ENCODE peak calls at places on chromosomes 5 and 9, in six cellular contexts. Z is Caco-2, N is mucosa of descending colon, C is NCI-H146, B is aorta, T is NCI-H1105. A is an unnamed sample.

GRCh38 chr5:160133071-160133917 is 14.0 kb upstream of the PWWP2A start:
- DNase-seq in Z (no peak), N (peak), C (peak), B (peak), T (no peak), A (peak)

GRCh38 chr9:133440884-133441283 is 18.7 kb downstream of the ADAMTS13 start:
- DNase-seq in Z (no peak), N (no peak), C (no peak), B (no peak), T (no peak), A (no peak)

GRCh38 chr5:96247097-96247675 is 185.9 kb downstream of the PCSK1 start:
- DNase-seq in Z (no peak), N (peak), C (no peak), B (no peak), T (no peak), A (no peak)

GRCh38 chr9:134014946-134015345 is 10.3 kb upstream of the BRD3OS start:
- DNase-seq in Z (no peak), N (no peak), C (no peak), B (no peak), T (no peak), A (no peak)

GRCh38 chr5:77356740-77357139 is 135.4 kb downstream of the WDR41 start:
- DNase-seq in Z (no peak), N (no peak), C (no peak), B (no peak), T (no peak), A (no peak)

GRCh38 chr5:149063017-149063687 is at the start of gene SH3TC2:
- DNase-seq in Z (peak), N (peak), C (no peak), B (peak), T (no peak), A (no peak)

GRCh38 chr9:125146247-125146646 is 2.9 kb upstream of the SCAI start:
- DNase-seq in Z (no peak), N (no peak), C (no peak), B (no peak), T (no peak), A (no peak)

GRCh38 chr9:134219721-134220060 is 55.3 kb upstream of the RNU6ATAC start:
- DNase-seq in Z (no peak), N (no peak), C (no peak), B (peak), T (no peak), A (no peak)

GRCh38 chr9:4277531-4277991 is 22.3 kb downstream of the GLIS3 start:
- DNase-seq in Z (no peak), N (peak), C (no peak), B (no peak), T (no peak), A (no peak)

GRCh38 chr9:132646726-132647125 is 23.1 kb downstream of the DDX31 start:
- DNase-seq in Z (no peak), N (no peak), C (no peak), B (no peak), T (no peak), A (no peak)

A was measured in suprapubic skin.